ENCODE peak calls at places on chromosomes 13 and 19, in four cellular contexts. H is neural progenitor cell; C is effector CD4-positive, alpha-beta T cell; K is breast epithelium. J is an unnamed sample.

GRCh38 chr13:110254151-110254679 is 52.7 kb downstream of the COL4A1 start:
- DNase-seq in H (no peak), C (no peak), K (no peak), J (no peak)

GRCh38 chr13:108734676-108735075 is 105.3 kb downstream of the MYO16 start:
- DNase-seq in H (peak; percentile 22), C (no peak), K (no peak), J (no peak)

GRCh38 chr19:7203317-7203716 is 90.9 kb downstream of the INSR start:
- DNase-seq in H (no peak), C (no peak), K (no peak), J (no peak)

GRCh38 chr19:33767898-33768413 is 28.7 kb upstream of the KCTD15 start:
- DNase-seq in H (peak; percentile 92), C (no peak), K (no peak), J (no peak)

GRCh38 chr13:57408312-57408711 is 223.2 kb upstream of the PCDH17 start:
- DNase-seq in H (no peak), C (no peak), K (no peak), J (no peak)

GRCh38 chr19:56764296-56764695 is 76.2 kb downstream of the PEG3 start:
- DNase-seq in H (no peak), C (no peak), K (no peak), J (no peak)

GRCh38 chr13:51066091-51066831 is 44.8 kb downstream of the C13orf42 start:
- DNase-seq in H (no peak), C (no peak), K (no peak), J (no peak)

GRCh38 chr13:75554981-75555380 is 5.4 kb downstream of the UCHL3 start:
- DNase-seq in H (no peak), C (no peak), K (no peak), J (no peak)

GRCh38 chr13:30006246-30006645 is 155.8 kb upstream of the UBL3 start:
- DNase-seq in H (no peak), C (no peak), K (no peak), J (no peak)

GRCh38 chr13:83221813-83222241 is 660.4 kb downstream of the SLITRK1 start:
- DNase-seq in H (no peak), C (no peak), K (no peak), J (no peak)

GRCh38 chr13:40665754-40666057 is 735 bp downstream of the FOXO1 start:
- DNase-seq in H (no peak), C (peak; percentile 44), K (no peak), J (peak; percentile 38)

GRCh38 chr19:42069619-42070293 is at the start of gene GRIK5:
- DNase-seq in H (peak; percentile 65), C (no peak), K (no peak), J (no peak)